ENCODE peak calls at places on chromosome 17, in eight cellular contexts. Q is lower leg skin, F is pancreas, J is PC-9, K is left lung, U is activated B cell treated with CpG ODN at 0.5 μM for 24 hours, R is brain microvascular endothelial cell, A is cardiac fibroblast. G is an unnamed sample.

GRCh38 chr17:73437826-73438225 is 126.0 kb upstream of the CDC42EP4 start:
- DNase-seq in Q (no peak), F (no peak), J (no peak), K (no peak), U (no peak), R (no peak), A (no peak), G (no peak)

GRCh38 chr17:4950075-4950756 is 703 bp upstream of the ENO3 start:
- DNase-seq in Q (peak; percentile 94), F (peak; percentile 80), J (peak; percentile 53), K (peak; percentile 72), U (no peak), R (no peak), A (no peak), G (no peak)

GRCh38 chr17:30344283-30345088 is 10.6 kb upstream of the TMIGD1 start:
- DNase-seq in Q (no peak), F (peak; percentile 67), J (peak; percentile 68), K (peak; percentile 49), U (no peak), R (no peak), A (peak; percentile 97), G (no peak)

GRCh38 chr17:78563189-78564145 is 13.7 kb downstream of the DNAH17 start:
- DNase-seq in Q (no peak), F (peak; percentile 54), J (no peak), K (no peak), U (no peak), R (no peak), A (peak; percentile 22), G (no peak)

GRCh38 chr17:69761767-69762321 is 313.2 kb upstream of the KCNJ16 start:
- DNase-seq in Q (no peak), F (no peak), J (peak; percentile 19), K (no peak), U (no peak), R (no peak), A (peak; percentile 68), G (peak; percentile 93)

GRCh38 chr17:28348979-28349378 is 8.3 kb downstream of the POLDIP2 start:
- DNase-seq in Q (no peak), F (no peak), J (no peak), K (no peak), U (no peak), R (no peak), A (no peak), G (no peak)

GRCh38 chr17:77054926-77055325 is 85.8 kb upstream of the SEC14L1 start:
- DNase-seq in Q (no peak), F (no peak), J (peak; percentile 7), K (no peak), U (no peak), R (no peak), A (no peak), G (no peak)

GRCh38 chr17:30323262-30323894 is 10.5 kb downstream of the TMIGD1 start:
- DNase-seq in Q (no peak), F (no peak), J (no peak), K (no peak), U (no peak), R (no peak), A (no peak), G (no peak)

GRCh38 chr17:41800601-41801373 is 11.0 kb downstream of the P3H4 start:
- DNase-seq in Q (peak; percentile 93), F (no peak), J (peak; percentile 92), K (peak; percentile 75), U (no peak), R (no peak), A (peak; percentile 58), G (peak; percentile 43)

GRCh38 chr17:39781028-39781800 is 43.5 kb downstream of the GRB7 start:
- DNase-seq in Q (no peak), F (no peak), J (no peak), K (no peak), U (no peak), R (no peak), A (peak; percentile 13), G (no peak)

GRCh38 chr17:72590382-72590781 is 469.6 kb downstream of the SOX9 start:
- DNase-seq in Q (no peak), F (no peak), J (no peak), K (no peak), U (no peak), R (peak; percentile 43), A (peak; percentile 71), G (peak; percentile 80)

GRCh38 chr17:74040291-74040690 is 163.2 kb upstream of the RPL38 start:
- DNase-seq in Q (no peak), F (no peak), J (no peak), K (no peak), U (no peak), R (no peak), A (no peak), G (no peak)

GRCh38 chr17:17781591-17782424 is 55.0 kb downstream of the SREBF1 start:
- DNase-seq in Q (peak; percentile 93), F (peak; percentile 73), J (peak; percentile 63), K (peak; percentile 74), U (peak; percentile 30), R (peak; percentile 12), A (peak; percentile 65), G (peak; percentile 29)

GRCh38 chr17:48037036-48037881 is at the start of gene COPZ2:
- DNase-seq in Q (peak; percentile 92), F (peak; percentile 82), J (no peak), K (peak; percentile 55), U (peak; percentile 53), R (no peak), A (peak; percentile 62), G (peak; percentile 62)

GRCh38 chr17:7222093-7222971 is 2.6 kb downstream of the ACADVL start:
- DNase-seq in Q (no peak), F (no peak), J (no peak), K (no peak), U (no peak), R (no peak), A (no peak), G (no peak)

GRCh38 chr17:21157586-21158370 is 31.0 kb downstream of the DHRS7B start:
- DNase-seq in Q (no peak), F (no peak), J (no peak), K (no peak), U (no peak), R (no peak), A (no peak), G (no peak)

GRCh38 chr17:45431531-45432404 is 902 bp downstream of the ARHGAP27 start:
- DNase-seq in Q (peak; percentile 96), F (peak; percentile 82), J (peak; percentile 94), K (peak; percentile 92), U (peak; percentile 66), R (no peak), A (peak; percentile 40), G (peak; percentile 35)

GRCh38 chr17:48954300-48954755 is 9.7 kb upstream of the SNF8 start:
- DNase-seq in Q (no peak), F (no peak), J (peak; percentile 61), K (no peak), U (no peak), R (peak; percentile 40), A (peak; percentile 80), G (peak; percentile 52)

DNA sequence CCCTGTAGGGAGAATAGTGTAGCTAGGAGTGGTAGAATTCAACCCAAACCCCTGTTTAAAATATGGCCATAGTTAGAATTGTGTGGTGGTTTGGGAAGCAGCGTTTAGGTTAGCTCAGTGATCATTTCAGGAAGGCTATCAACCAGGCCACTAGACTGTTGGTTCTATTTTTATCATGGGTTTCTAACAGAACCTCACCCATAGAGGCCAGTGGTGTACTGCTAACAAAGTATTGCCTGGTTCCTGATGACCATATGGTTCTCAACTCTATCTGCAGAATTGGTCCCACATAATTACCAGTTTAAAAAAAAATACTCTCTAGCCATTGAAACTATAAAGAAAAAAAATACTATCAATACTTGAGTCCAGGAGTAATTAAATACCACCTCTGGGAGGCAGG is 70.5 kb upstream of the RASL10B start:
- DNase-seq in Q (no peak), F (no peak), J (no peak), K (no peak), U (no peak), R (no peak), A (no peak), G (no peak)
- TF ChIP-seq CTCF in Q (no peak), F (no peak), J (no peak), K (no peak), U (no peak), R (no peak), A (no peak), G (no peak)

GRCh38 chr17:14886200-14886739 is 378.9 kb downstream of the PMP22 start:
- DNase-seq in Q (no peak), F (no peak), J (no peak), K (no peak), U (no peak), R (no peak), A (peak; percentile 8), G (peak; percentile 52)
- TF ChIP-seq CTCF in Q (no peak), F (no peak), J (peak; percentile 40), K (no peak), U (no peak), R (peak; percentile 49), A (peak; percentile 41), G (peak; percentile 74)

GRCh38 chr17:79819534-79820276 is 19.5 kb downstream of the CBX4 start:
- DNase-seq in Q (no peak), F (no peak), J (no peak), K (no peak), U (no peak), R (no peak), A (no peak), G (no peak)

GRCh38 chr17:79822583-79823124 is 16.6 kb downstream of the CBX4 start:
- DNase-seq in Q (no peak), F (no peak), J (no peak), K (no peak), U (no peak), R (no peak), A (no peak), G (no peak)

GRCh38 chr17:79821331-79822095 is 17.7 kb downstream of the CBX4 start:
- DNase-seq in Q (no peak), F (no peak), J (no peak), K (no peak), U (no peak), R (no peak), A (no peak), G (no peak)

GRCh38 chr17:79819085-79819484 is 20.2 kb downstream of the CBX4 start:
- DNase-seq in Q (no peak), F (no peak), J (no peak), K (no peak), U (no peak), R (no peak), A (no peak), G (no peak)

GRCh38 chr17:79820959-79821330 is 18.3 kb downstream of the CBX4 start:
- DNase-seq in Q (no peak), F (no peak), J (no peak), K (no peak), U (no peak), R (no peak), A (no peak), G (no peak)
- TF ChIP-seq CTCF in Q (no peak), F (no peak), J (no peak), K (no peak), U (no peak), R (no peak), A (no peak), G (no peak)

DNA sequence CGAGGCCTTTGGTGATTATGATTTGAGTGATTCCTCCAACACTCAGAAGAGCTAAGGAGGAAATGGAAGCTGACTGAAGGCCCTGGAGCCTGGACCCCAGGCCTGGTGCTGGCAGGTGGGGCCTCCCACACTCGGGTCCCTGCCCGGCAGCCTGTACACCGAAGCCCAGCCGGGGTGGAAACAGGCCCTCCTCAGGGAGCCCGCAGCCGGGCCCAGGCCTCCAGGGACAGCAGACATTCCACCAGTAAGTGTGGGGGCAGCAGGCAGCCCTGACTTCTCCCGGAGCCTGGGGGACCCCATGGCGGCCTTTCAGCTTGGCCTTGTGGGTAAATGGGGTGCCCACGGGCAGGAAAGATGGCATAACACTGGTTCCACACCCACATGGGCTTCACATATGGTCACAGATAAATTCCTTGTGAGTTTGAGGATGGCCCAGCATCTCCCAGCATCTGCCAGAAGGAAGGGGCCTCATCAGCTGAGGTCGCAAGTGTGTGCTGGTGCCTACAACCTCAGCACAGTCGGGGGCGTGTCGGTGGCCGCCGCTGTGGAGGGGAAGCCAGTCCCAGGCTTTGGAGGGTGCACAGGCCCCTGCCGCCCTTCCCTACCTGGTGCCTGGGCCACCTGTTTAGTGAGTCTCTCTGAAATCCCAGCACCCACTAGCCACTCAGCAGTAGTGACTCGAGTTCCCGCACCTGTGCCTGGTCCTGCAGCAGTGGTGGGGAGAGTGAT is 29.2 kb upstream of the SLC38A10 start:
- DNase-seq in Q (no peak), F (no peak), J (no peak), K (no peak), U (no peak), R (no peak), A (no peak), G (no peak)
- TF ChIP-seq CTCF in Q (no peak), F (no peak), J (no peak), K (no peak), U (no peak), R (no peak), A (no peak), G (no peak)

G was measured in HFFc6.